ENCODE peak calls at places on chromosome 1, in eight cellular contexts. R is HCT116, P is adrenal gland, L is K562, M is heart left ventricle, K is ovary, S is body of pancreas, B is A549. Z is an unnamed sample.

GRCh38 chr1:195851016-195851591 is 757.1 kb downstream of the KCNT2 start:
- DNase-seq in P (no peak), K (no peak), R (no peak), L (no peak), B (no peak), S (no peak), M (no peak), Z (no peak)

GRCh38 chr1:239717097-239718051 is 331.0 kb downstream of the CHRM3 start:
- DNase-seq in B (no peak), S (no peak), M (no peak), L (no peak), P (no peak), R (no peak), K (no peak), Z (no peak)

GRCh38 chr1:54809496-54810074 is 8.5 kb upstream of the TTC22 start:
- DNase-seq in R (no peak), M (no peak), B (no peak), P (peak; percentile 39), L (no peak), K (no peak), S (peak; percentile 44), Z (no peak)

GRCh38 chr1:12518956-12519707 is 98.9 kb downstream of the DHRS3 start:
- DNase-seq in K (peak; percentile 73), L (no peak), S (no peak), B (no peak), M (peak; percentile 56), P (no peak), R (no peak), Z (peak; percentile 81)

GRCh38 chr1:175192111-175192629 is 406 bp downstream of the KIAA0040 start:
- DNase-seq in S (peak; percentile 83), B (no peak), L (peak; percentile 44), R (no peak), K (peak; percentile 71), M (peak; percentile 75), P (peak; percentile 79), Z (peak; percentile 41)

GRCh38 chr1:16019580-16020277 is 1.9 kb upstream of the HSPB7 start:
- DNase-seq in L (no peak), K (peak; percentile 51), P (peak; percentile 62), S (no peak), R (no peak), M (peak; percentile 81), B (no peak), Z (peak; percentile 86)

GRCh38 chr1:165364432-165365133 is 8.1 kb upstream of the LMX1A start:
- DNase-seq in K (peak; percentile 31), L (no peak), M (no peak), S (no peak), B (no peak), P (no peak), R (peak; percentile 45), Z (peak; percentile 90)

GRCh38 chr1:185608166-185608565 is 126.0 kb upstream of the HMCN1 start:
- DNase-seq in S (no peak), B (no peak), M (no peak), R (no peak), L (no peak), P (no peak), K (no peak), Z (no peak)

GRCh38 chr1:238186887-238187574 is 296.3 kb upstream of the ZP4 start:
- DNase-seq in P (no peak), M (no peak), S (no peak), K (no peak), B (no peak), R (no peak), L (no peak), Z (no peak)

GRCh38 chr1:207025144-207025880 is 7.2 kb downstream of the C1orf116 start:
- DNase-seq in K (no peak), M (peak; percentile 19), S (peak; percentile 60), P (peak; percentile 82), R (no peak), L (no peak), B (no peak), Z (no peak)

GRCh38 chr1:105027838-105028471 is 1278.3 kb downstream of the AMY1C start:
- DNase-seq in B (no peak), R (no peak), L (no peak), S (no peak), M (no peak), K (no peak), P (no peak), Z (no peak)

GRCh38 chr1:27554293-27554692 is 49.7 kb downstream of the AHDC1 start:
- DNase-seq in S (no peak), R (no peak), B (no peak), M (no peak), L (no peak), P (no peak), K (no peak), Z (no peak)

GRCh38 chr1:118254001-118254400 is 69.0 kb upstream of the SPAG17 start:
- DNase-seq in B (no peak), P (no peak), R (no peak), S (no peak), M (no peak), K (no peak), L (no peak), Z (no peak)

GRCh38 chr1:205060746-205061145 is 17.7 kb downstream of the CNTN2 start:
- DNase-seq in M (no peak), P (no peak), L (no peak), B (no peak), S (no peak), K (no peak), R (no peak), Z (no peak)

GRCh38 chr1:166947398-166948043 is 27.8 kb downstream of the ILDR2 start:
- DNase-seq in R (no peak), M (peak; percentile 50), P (peak; percentile 54), B (no peak), L (peak; percentile 22), S (peak; percentile 38), K (peak; percentile 24), Z (no peak)

GRCh38 chr1:208500379-208500778 is 256.2 kb upstream of the PLXNA2 start:
- DNase-seq in M (no peak), R (no peak), P (peak; percentile 70), B (no peak), K (no peak), S (no peak), L (no peak), Z (no peak)

DNA sequence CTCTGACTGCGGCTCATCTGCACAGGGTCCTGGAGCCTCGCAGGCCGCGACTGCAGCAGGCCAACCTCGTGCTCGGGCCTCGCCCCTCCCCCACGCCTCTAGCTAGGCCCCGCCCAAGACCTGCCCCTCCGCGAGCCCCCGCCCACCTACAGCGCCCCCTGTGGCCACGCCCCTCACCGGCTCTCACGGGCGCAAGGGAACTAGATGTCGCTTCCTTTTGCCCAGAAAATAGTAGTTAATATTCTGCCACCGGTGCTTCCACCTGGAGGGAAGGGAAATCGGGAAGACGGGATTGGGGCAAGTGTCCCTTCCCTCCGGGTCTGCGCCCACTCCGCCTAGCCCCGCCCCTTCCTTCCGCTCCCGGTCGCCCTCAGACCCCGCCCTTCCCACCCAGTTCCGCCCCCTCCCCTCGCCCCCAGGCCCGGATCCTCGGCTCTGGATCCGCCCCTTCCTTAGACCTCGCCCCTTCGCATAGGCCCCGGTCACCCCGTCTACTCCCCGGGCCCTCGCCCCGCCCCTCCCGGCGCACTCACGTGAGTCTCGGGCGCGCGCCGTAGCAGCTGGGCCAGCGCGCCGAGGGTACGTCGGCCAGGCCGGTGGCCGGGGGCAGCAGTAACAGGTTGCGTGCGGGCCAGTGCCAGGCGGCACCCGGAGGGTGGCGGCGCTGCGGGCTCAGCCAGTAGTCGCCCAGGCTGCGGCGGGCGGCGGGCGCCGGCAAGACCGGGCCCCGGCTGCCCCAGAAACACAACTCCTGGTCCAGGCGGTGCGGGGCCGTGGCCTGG is 11.0 kb downstream of the FAM229A start:
- DNase-seq in M (peak; percentile 96), S (peak; percentile 98), B (peak; percentile 82), P (peak; percentile 96), L (peak; percentile 100), K (peak; percentile 96), R (peak; percentile 84), Z (peak; percentile 95)
- TF ChIP-seq POLR2A in M (peak; percentile 81), S (peak; percentile 96), B (peak; percentile 78), P (peak; percentile 97), L (peak; percentile 76), K (peak; percentile 95), R (peak; percentile 60), Z (peak; percentile 97)

GRCh38 chr1:198686069-198686728 is 47.4 kb downstream of the PTPRC start:
- DNase-seq in L (no peak), K (no peak), S (no peak), P (no peak), B (no peak), M (no peak), R (peak; percentile 26), Z (no peak)
- H3K27ac ChIP-seq in L (no peak overlapping the region), K (no peak overlapping the region), S (no peak overlapping the region), P (no peak overlapping the region), B (no peak overlapping the region), M (no peak overlapping the region), R (no peak overlapping the region), Z (no peak overlapping the region)

DNA sequence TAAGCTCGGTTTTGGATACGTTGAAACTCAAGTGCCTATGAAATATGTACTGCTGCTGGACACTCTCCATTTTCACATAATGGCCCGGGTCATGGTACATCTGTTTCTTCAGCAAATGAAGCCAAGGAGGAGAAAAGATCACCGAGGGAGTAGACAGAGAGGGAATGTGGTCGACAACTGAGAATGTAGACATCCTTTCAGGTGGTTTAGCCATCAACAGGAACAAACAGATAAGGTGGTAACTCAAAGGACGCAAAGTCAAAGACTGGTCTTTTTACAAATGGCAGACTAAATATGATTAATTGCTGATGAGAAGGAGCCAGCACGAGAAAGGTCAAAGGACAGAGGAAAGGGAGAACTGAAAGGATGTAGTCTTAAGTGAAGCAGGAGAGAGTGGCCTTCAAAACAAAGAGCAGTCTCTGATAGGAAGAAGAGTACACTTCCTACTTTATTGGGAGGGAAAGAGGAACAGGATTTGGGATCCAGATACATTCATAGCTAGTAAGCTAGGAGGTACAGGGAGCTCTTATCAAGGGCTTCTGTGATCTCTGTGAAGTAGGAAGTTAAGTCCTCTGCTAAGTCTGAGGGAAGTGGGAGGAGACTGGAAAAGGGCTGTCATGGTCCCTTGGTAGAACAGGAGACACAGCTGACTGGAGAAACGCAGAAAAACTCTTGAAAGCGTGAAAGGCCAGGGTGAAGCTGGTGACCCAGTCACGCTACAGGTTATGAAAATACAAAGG is 28.3 kb downstream of the NUP133 start:
- DNase-seq in S (no peak), M (no peak), L (no peak), R (no peak), B (no peak), P (no peak), K (no peak), Z (no peak)
- TF ChIP-seq POLR2A in S (no peak), M (no peak), L (no peak), R (no peak), B (no peak), P (no peak), K (no peak), Z (no peak)

GRCh38 chr1:36153476-36153875 is 2.5 kb upstream of the MAP7D1 start:
- DNase-seq in B (no peak), M (no peak), L (no peak), R (no peak), P (no peak), S (no peak), K (no peak), Z (no peak)

GRCh38 chr1:36155560-36156328 is at the start of gene MAP7D1:
- DNase-seq in L (peak; percentile 94), M (peak; percentile 91), S (peak; percentile 89), R (no peak), B (peak; percentile 51), K (peak; percentile 92), P (peak; percentile 90), Z (peak; percentile 79)

GRCh38 chr1:36154765-36155559 is 998 bp upstream of the MAP7D1 start:
- DNase-seq in K (peak; percentile 62), P (peak; percentile 76), L (no peak), R (no peak), S (peak; percentile 45), M (peak; percentile 69), B (no peak), Z (peak; percentile 72)

GRCh38 chr1:36156329-36157114 is 562 bp downstream of the MAP7D1 start:
- DNase-seq in P (peak; percentile 78), R (no peak), K (peak; percentile 78), M (peak; percentile 89), S (peak; percentile 68), B (peak; percentile 33), L (peak; percentile 80), Z (peak; percentile 68)

GRCh38 chr1:36154335-36154734 is 1.6 kb upstream of the MAP7D1 start:
- DNase-seq in B (no peak), L (no peak), K (no peak), R (no peak), S (no peak), M (no peak), P (no peak), Z (no peak)
- H3K27ac ChIP-seq in B (peak overlapping the region; percentile 98), L (no peak overlapping the region), K (no peak overlapping the region), R (no peak overlapping the region), S (no peak overlapping the region), M (peak overlapping the region; percentile 100), P (no peak overlapping the region), Z (peak overlapping the region; percentile 100)

Z was measured in gastrocnemius medialis.